ENCODE peak calls at places on chromosome 16, in eight cellular contexts. S is GM13976; A is LoVo; H is K562; Q is NCI-H345; Y is GM12865; O is NCI-H1417; G is activated CD4-positive, alpha-beta memory T cell treated with anti-CD3 and anti-CD28 coated beads, Interleukin-2, amount 10 ng/mL, durations not matched to agents 7 days and 5 days. F is an unnamed sample.

GRCh38 chr16:51237861-51238378 is 86.8 kb upstream of the SALL1 start:
- DNase-seq in G (no peak), O (no peak), H (no peak), S (no peak), Y (no peak), A (no peak), Q (peak), F (no peak)

GRCh38 chr16:86044241-86044671 is 145.3 kb downstream of the IRF8 start:
- DNase-seq in G (peak), Y (peak), O (no peak), Q (no peak), A (peak), S (peak), H (peak), F (peak)

GRCh38 chr16:76201385-76201784 is 75.8 kb upstream of the CNTNAP4 start:
- DNase-seq in H (no peak), S (no peak), O (no peak), Y (no peak), Q (no peak), A (no peak), G (no peak), F (no peak)

GRCh38 chr16:50151744-50152143 is 1.4 kb upstream of the TENT4B start:
- DNase-seq in H (no peak), A (no peak), S (no peak), Q (no peak), O (no peak), Y (peak), G (no peak), F (no peak)

GRCh38 chr16:11280616-11281522 is at the start of gene PRM1:
- DNase-seq in G (no peak), Q (no peak), Y (no peak), O (no peak), H (no peak), A (no peak), S (no peak), F (no peak)

GRCh38 chr16:55502801-55503366 is 6.0 kb upstream of the LPCAT2 start:
- DNase-seq in O (peak), H (no peak), A (peak), Q (peak), S (peak), Y (no peak), G (no peak), F (no peak)

GRCh38 chr16:11225677-11226549 is 30.1 kb downstream of the SOCS1 start:
- DNase-seq in H (no peak), S (no peak), Q (no peak), A (no peak), Y (peak), O (no peak), G (no peak), F (no peak)

GRCh38 chr16:53111078-53111776 is 56.4 kb downstream of the CHD9 start:
- DNase-seq in H (no peak), S (peak), A (no peak), Q (no peak), Y (peak), G (no peak), O (no peak), F (no peak)